ENCODE peak calls at places on chromosomes 7 and 10, in five cellular contexts. One of them, this sample, is unnamed.
A peak's percentile ranks its signal among the peaks of the same experiment; 100 is the strongest.

GRCh38 chr10:45602082-45602730 is 70.4 kb downstream of the ZFAND4 start:
- DNase-seq in suprapubic skin: no peak
- DNase-seq in stomach: no peak
- DNase-seq in heart left ventricle: no peak
- DNase-seq in colonic mucosa: no peak
- DNase-seq in this sample: no peak

GRCh38 chr10:125133706-125134482 is 26.5 kb downstream of the CTBP2 start:
- DNase-seq in suprapubic skin: no peak
- DNase-seq in heart left ventricle: no peak
- DNase-seq in stomach: no peak
- DNase-seq in colonic mucosa: no peak
- DNase-seq in this sample: no peak

GRCh38 chr7:29342761-29343160 is 148.2 kb downstream of the CHN2 start:
- DNase-seq in heart left ventricle: no peak
- DNase-seq in suprapubic skin: no peak
- DNase-seq in colonic mucosa: no peak
- DNase-seq in stomach: no peak
- DNase-seq in this sample: peak; percentile 48

GRCh38 chr10:1193561-1193960 is 137.4 kb downstream of the WDR37 start:
- DNase-seq in stomach: no peak
- DNase-seq in colonic mucosa: no peak
- DNase-seq in heart left ventricle: no peak
- DNase-seq in suprapubic skin: no peak
- DNase-seq in this sample: no peak

GRCh38 chr10:5243521-5243987 is 46.9 kb downstream of the AKR1C4 start:
- DNase-seq in suprapubic skin: no peak
- DNase-seq in stomach: no peak
- DNase-seq in heart left ventricle: no peak
- DNase-seq in colonic mucosa: no peak
- DNase-seq in this sample: no peak

GRCh38 chr10:119496282-119496681 is 46.2 kb downstream of the RGS10 start:
- DNase-seq in colonic mucosa: no peak
- DNase-seq in heart left ventricle: no peak
- DNase-seq in stomach: no peak
- DNase-seq in suprapubic skin: no peak
- DNase-seq in this sample: no peak

GRCh38 chr7:47088329-47089067 is 493.4 kb downstream of the TNS3 start:
- DNase-seq in stomach: peak; percentile 50
- DNase-seq in suprapubic skin: peak; percentile 72
- DNase-seq in heart left ventricle: peak; percentile 77
- DNase-seq in colonic mucosa: peak; percentile 37
- DNase-seq in this sample: peak; percentile 70

GRCh38 chr10:43045631-43046287 is 31.1 kb upstream of the RET start:
- DNase-seq in stomach: peak; percentile 18
- DNase-seq in suprapubic skin: peak; percentile 43
- DNase-seq in colonic mucosa: no peak
- DNase-seq in heart left ventricle: no peak
- DNase-seq in this sample: no peak

GRCh38 chr7:42812779-42813178 is 99.1 kb downstream of the C7orf25 start:
- DNase-seq in heart left ventricle: no peak
- DNase-seq in stomach: no peak
- DNase-seq in colonic mucosa: no peak
- DNase-seq in suprapubic skin: no peak
- DNase-seq in this sample: no peak

DNA sequence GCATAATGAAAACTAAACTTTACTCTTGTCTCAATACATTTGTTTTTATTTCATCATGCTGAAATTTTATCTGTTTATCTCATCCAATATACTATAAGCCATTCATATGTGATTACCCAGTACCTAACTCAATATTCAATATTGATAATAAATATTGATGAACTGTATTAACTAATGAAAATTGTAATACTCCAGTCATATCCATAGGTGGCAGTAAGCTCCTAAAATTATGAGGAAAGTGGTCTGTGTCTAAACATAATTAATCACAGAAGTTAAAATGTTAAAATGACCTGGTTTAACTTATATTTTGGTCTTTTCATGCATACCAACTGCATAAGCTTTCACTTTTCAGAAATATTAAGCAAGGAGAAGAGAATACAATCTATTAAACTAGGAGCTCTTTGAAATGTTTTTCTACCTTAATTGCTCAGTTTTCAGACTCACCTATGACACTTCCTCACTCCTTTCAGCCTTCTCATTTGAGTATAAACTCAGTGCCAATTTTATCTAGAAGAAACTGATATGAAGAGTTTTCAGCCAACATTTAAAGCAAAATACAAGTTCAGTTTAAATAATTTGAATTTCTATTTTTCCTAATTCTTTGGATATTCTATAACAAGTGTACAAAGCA is 30.5 kb upstream of the VWDE start:
- DNase-seq in colonic mucosa: no peak
- DNase-seq in stomach: no peak
- DNase-seq in suprapubic skin: no peak
- DNase-seq in heart left ventricle: no peak
- DNase-seq in this sample: peak; percentile 18
- TF ChIP-seq CTCF in colonic mucosa: no peak
- TF ChIP-seq CTCF in stomach: no peak
- TF ChIP-seq CTCF in suprapubic skin: no peak
- TF ChIP-seq CTCF in heart left ventricle: peak; percentile 10
- TF ChIP-seq CTCF in this sample: peak; percentile 68

GRCh38 chr10:106952033-106952432 is 212.5 kb downstream of the SORCS1 start:
- DNase-seq in heart left ventricle: no peak
- DNase-seq in colonic mucosa: no peak
- DNase-seq in stomach: no peak
- DNase-seq in suprapubic skin: no peak
- DNase-seq in this sample: no peak
- H3K27ac ChIP-seq in heart left ventricle: no peak overlapping the region
- H3K27ac ChIP-seq in colonic mucosa: no peak overlapping the region
- H3K27ac ChIP-seq in stomach: no peak overlapping the region
- H3K27ac ChIP-seq in suprapubic skin: no peak overlapping the region
- H3K27ac ChIP-seq in this sample: no peak overlapping the region

DNA sequence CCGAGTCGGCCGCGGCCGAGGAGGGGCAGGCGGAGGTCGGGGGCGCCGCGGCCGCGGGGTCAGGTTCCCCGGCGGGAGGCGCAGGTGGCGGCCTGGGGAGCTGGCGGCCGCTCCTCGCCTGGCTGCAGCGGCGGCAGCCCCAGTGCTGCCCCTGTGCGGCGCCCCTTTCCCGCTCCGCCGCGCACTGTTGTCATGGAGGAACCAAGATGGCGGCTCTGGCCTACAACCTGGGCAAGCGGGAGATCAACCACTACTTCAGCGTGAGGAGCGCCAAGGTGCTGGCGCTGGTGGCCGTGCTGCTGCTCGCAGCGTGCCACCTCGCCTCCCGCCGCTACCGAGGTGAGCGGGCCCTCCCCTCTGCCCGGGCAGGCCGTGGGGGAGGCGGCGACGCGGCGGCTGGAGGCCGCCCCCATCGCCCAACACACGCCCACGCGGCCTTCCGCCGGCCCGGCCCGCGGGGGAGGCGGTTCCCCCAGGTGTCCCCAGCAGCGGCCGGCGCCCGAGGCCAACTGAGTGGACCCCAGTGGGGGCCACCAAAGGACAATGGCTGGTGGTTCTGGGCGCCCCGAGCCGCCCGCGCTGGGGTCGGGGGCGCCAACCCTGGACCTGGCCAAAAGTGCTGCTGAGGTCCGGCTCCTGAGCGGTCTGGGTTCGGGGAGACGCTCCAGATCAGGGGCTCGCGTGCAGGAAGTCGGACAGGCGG is 421 bp downstream of the CASD1 start:
- DNase-seq in stomach: peak; percentile 72
- DNase-seq in heart left ventricle: peak; percentile 83
- DNase-seq in colonic mucosa: peak; percentile 70
- DNase-seq in suprapubic skin: peak; percentile 74
- DNase-seq in this sample: peak; percentile 72
- TF ChIP-seq CTCF in stomach: no peak
- TF ChIP-seq CTCF in heart left ventricle: peak; percentile 28
- TF ChIP-seq CTCF in colonic mucosa: no peak
- TF ChIP-seq CTCF in suprapubic skin: no peak
- TF ChIP-seq CTCF in this sample: peak; percentile 43

GRCh38 chr7:132428247-132428919 is 147.9 kb downstream of the PLXNA4 start:
- DNase-seq in colonic mucosa: no peak
- DNase-seq in heart left ventricle: no peak
- DNase-seq in suprapubic skin: no peak
- DNase-seq in stomach: no peak
- DNase-seq in this sample: no peak

GRCh38 chr7:132430466-132430862 is 145.8 kb downstream of the PLXNA4 start:
- DNase-seq in colonic mucosa: no peak
- DNase-seq in suprapubic skin: no peak
- DNase-seq in heart left ventricle: no peak
- DNase-seq in stomach: no peak
- DNase-seq in this sample: no peak

GRCh38 chr7:132433286-132433685 is 143.0 kb downstream of the PLXNA4 start:
- DNase-seq in heart left ventricle: no peak
- DNase-seq in colonic mucosa: no peak
- DNase-seq in stomach: no peak
- DNase-seq in suprapubic skin: no peak
- DNase-seq in this sample: no peak

GRCh38 chr7:132430863-132431822 is 145.1 kb downstream of the PLXNA4 start:
- DNase-seq in suprapubic skin: no peak
- DNase-seq in heart left ventricle: no peak
- DNase-seq in colonic mucosa: peak; percentile 84
- DNase-seq in stomach: no peak
- DNase-seq in this sample: peak; percentile 78

GRCh38 chr7:132430041-132430440 is 146.2 kb downstream of the PLXNA4 start:
- DNase-seq in colonic mucosa: no peak
- DNase-seq in suprapubic skin: no peak
- DNase-seq in stomach: no peak
- DNase-seq in heart left ventricle: no peak
- DNase-seq in this sample: no peak
- H3K27ac ChIP-seq in colonic mucosa: no peak overlapping the region
- H3K27ac ChIP-seq in suprapubic skin: no peak overlapping the region
- H3K27ac ChIP-seq in stomach: no peak overlapping the region
- H3K27ac ChIP-seq in heart left ventricle: no peak overlapping the region
- H3K27ac ChIP-seq in this sample: no peak overlapping the region

GRCh38 chr7:128672927-128673517 is 930 bp downstream of the GARIN1A start:
- DNase-seq in stomach: no peak
- DNase-seq in colonic mucosa: no peak
- DNase-seq in suprapubic skin: no peak
- DNase-seq in heart left ventricle: no peak
- DNase-seq in this sample: no peak
- TF ChIP-seq CTCF in stomach: peak; percentile 6
- TF ChIP-seq CTCF in colonic mucosa: peak; percentile 27
- TF ChIP-seq CTCF in suprapubic skin: no peak
- TF ChIP-seq CTCF in heart left ventricle: no peak
- TF ChIP-seq CTCF in this sample: peak; percentile 50

This sample was measured in RWPE1.